ENCODE peak calls at places on chromosome 17, in five cellular contexts. One of them, this sample, is unnamed.

GRCh38 chr17:1228752-1229353 is 41.4 kb upstream of the BHLHA9 start:
- DNase-seq in foreskin melanocyte: no peak
- DNase-seq in H4: no peak
- DNase-seq in NCI-H345: no peak
- DNase-seq in stimulated activated CD4-positive, alpha-beta T cell treated with anti-CD3 and anti-CD28 coated beads, Interleukin-4, amount 100 ng/mL, for 24 hours: no peak
- DNase-seq in this sample: no peak

GRCh38 chr17:16214190-16215001 is 938 bp downstream of the NCOR1 start:
- DNase-seq in stimulated activated CD4-positive, alpha-beta T cell treated with anti-CD3 and anti-CD28 coated beads, Interleukin-4, amount 100 ng/mL, for 24 hours: no peak
- DNase-seq in foreskin melanocyte: no peak
- DNase-seq in NCI-H345: no peak
- DNase-seq in H4: no peak
- DNase-seq in this sample: no peak

GRCh38 chr17:66423436-66423922 is 121.1 kb downstream of the PRKCA start:
- DNase-seq in foreskin melanocyte: no peak
- DNase-seq in NCI-H345: no peak
- DNase-seq in stimulated activated CD4-positive, alpha-beta T cell treated with anti-CD3 and anti-CD28 coated beads, Interleukin-4, amount 100 ng/mL, for 24 hours: no peak
- DNase-seq in H4: no peak
- DNase-seq in this sample: no peak

GRCh38 chr17:33647976-33648375 is 354.9 kb upstream of the ASIC2 start:
- DNase-seq in NCI-H345: no peak
- DNase-seq in H4: no peak
- DNase-seq in stimulated activated CD4-positive, alpha-beta T cell treated with anti-CD3 and anti-CD28 coated beads, Interleukin-4, amount 100 ng/mL, for 24 hours: no peak
- DNase-seq in foreskin melanocyte: no peak
- DNase-seq in this sample: no peak

GRCh38 chr17:3738562-3739295 is 15.0 kb downstream of the HASPIN start:
- DNase-seq in foreskin melanocyte: peak
- DNase-seq in NCI-H345: peak
- DNase-seq in H4: no peak
- DNase-seq in stimulated activated CD4-positive, alpha-beta T cell treated with anti-CD3 and anti-CD28 coated beads, Interleukin-4, amount 100 ng/mL, for 24 hours: peak
- DNase-seq in this sample: peak

GRCh38 chr17:41734139-41734948 is at the start of gene HAP1:
- DNase-seq in H4: no peak
- DNase-seq in foreskin melanocyte: no peak
- DNase-seq in stimulated activated CD4-positive, alpha-beta T cell treated with anti-CD3 and anti-CD28 coated beads, Interleukin-4, amount 100 ng/mL, for 24 hours: no peak
- DNase-seq in NCI-H345: no peak
- DNase-seq in this sample: no peak

GRCh38 chr17:1882836-1883235 is 53.0 kb downstream of the RPA1 start:
- DNase-seq in H4: peak
- DNase-seq in stimulated activated CD4-positive, alpha-beta T cell treated with anti-CD3 and anti-CD28 coated beads, Interleukin-4, amount 100 ng/mL, for 24 hours: peak
- DNase-seq in NCI-H345: peak
- DNase-seq in foreskin melanocyte: peak
- DNase-seq in this sample: peak

GRCh38 chr17:81231121-81231645 is 7.7 kb downstream of the TEPSIN start:
- DNase-seq in NCI-H345: no peak
- DNase-seq in foreskin melanocyte: no peak
- DNase-seq in H4: no peak
- DNase-seq in stimulated activated CD4-positive, alpha-beta T cell treated with anti-CD3 and anti-CD28 coated beads, Interleukin-4, amount 100 ng/mL, for 24 hours: no peak
- DNase-seq in this sample: no peak

GRCh38 chr17:69592692-69593350 is 178.3 kb downstream of the MAP2K6 start:
- DNase-seq in stimulated activated CD4-positive, alpha-beta T cell treated with anti-CD3 and anti-CD28 coated beads, Interleukin-4, amount 100 ng/mL, for 24 hours: no peak
- DNase-seq in NCI-H345: no peak
- DNase-seq in foreskin melanocyte: no peak
- DNase-seq in H4: no peak
- DNase-seq in this sample: no peak

GRCh38 chr17:43456661-43457361 is 27.0 kb upstream of the DHX8 start:
- DNase-seq in H4: peak
- DNase-seq in stimulated activated CD4-positive, alpha-beta T cell treated with anti-CD3 and anti-CD28 coated beads, Interleukin-4, amount 100 ng/mL, for 24 hours: no peak
- DNase-seq in foreskin melanocyte: no peak
- DNase-seq in NCI-H345: no peak
- DNase-seq in this sample: no peak

GRCh38 chr17:78460951-78461944 is 82.8 kb downstream of the PGS1 start:
- DNase-seq in NCI-H345: no peak
- DNase-seq in H4: no peak
- DNase-seq in foreskin melanocyte: no peak
- DNase-seq in stimulated activated CD4-positive, alpha-beta T cell treated with anti-CD3 and anti-CD28 coated beads, Interleukin-4, amount 100 ng/mL, for 24 hours: no peak
- DNase-seq in this sample: no peak

GRCh38 chr17:68854509-68854908 is 100.7 kb downstream of the ABCA8 start:
- DNase-seq in foreskin melanocyte: no peak
- DNase-seq in H4: no peak
- DNase-seq in NCI-H345: no peak
- DNase-seq in stimulated activated CD4-positive, alpha-beta T cell treated with anti-CD3 and anti-CD28 coated beads, Interleukin-4, amount 100 ng/mL, for 24 hours: no peak
- DNase-seq in this sample: no peak

GRCh38 chr17:67151717-67152116 is 93.3 kb downstream of the HELZ start:
- DNase-seq in stimulated activated CD4-positive, alpha-beta T cell treated with anti-CD3 and anti-CD28 coated beads, Interleukin-4, amount 100 ng/mL, for 24 hours: no peak
- DNase-seq in foreskin melanocyte: peak
- DNase-seq in NCI-H345: no peak
- DNase-seq in H4: no peak
- DNase-seq in this sample: no peak

GRCh38 chr17:64399071-64399766 is 8.6 kb upstream of the PECAM1 start:
- DNase-seq in stimulated activated CD4-positive, alpha-beta T cell treated with anti-CD3 and anti-CD28 coated beads, Interleukin-4, amount 100 ng/mL, for 24 hours: no peak
- DNase-seq in foreskin melanocyte: no peak
- DNase-seq in NCI-H345: no peak
- DNase-seq in H4: peak
- DNase-seq in this sample: no peak

GRCh38 chr17:74455025-74455585 is 11.3 kb upstream of the CD300A start:
- DNase-seq in foreskin melanocyte: no peak
- DNase-seq in NCI-H345: no peak
- DNase-seq in stimulated activated CD4-positive, alpha-beta T cell treated with anti-CD3 and anti-CD28 coated beads, Interleukin-4, amount 100 ng/mL, for 24 hours: no peak
- DNase-seq in H4: no peak
- DNase-seq in this sample: no peak

GRCh38 chr17:40672654-40673053 is 7.7 kb upstream of the KRT222 start:
- DNase-seq in H4: no peak
- DNase-seq in stimulated activated CD4-positive, alpha-beta T cell treated with anti-CD3 and anti-CD28 coated beads, Interleukin-4, amount 100 ng/mL, for 24 hours: no peak
- DNase-seq in NCI-H345: no peak
- DNase-seq in foreskin melanocyte: no peak
- DNase-seq in this sample: no peak

GRCh38 chr17:12977008-12977751 is 40.6 kb downstream of the ELAC2 start:
- DNase-seq in foreskin melanocyte: no peak
- DNase-seq in H4: peak
- DNase-seq in NCI-H345: no peak
- DNase-seq in stimulated activated CD4-positive, alpha-beta T cell treated with anti-CD3 and anti-CD28 coated beads, Interleukin-4, amount 100 ng/mL, for 24 hours: no peak
- DNase-seq in this sample: no peak

GRCh38 chr17:30391534-30391933 is 12.8 kb downstream of the CPD start:
- DNase-seq in stimulated activated CD4-positive, alpha-beta T cell treated with anti-CD3 and anti-CD28 coated beads, Interleukin-4, amount 100 ng/mL, for 24 hours: no peak
- DNase-seq in NCI-H345: no peak
- DNase-seq in H4: no peak
- DNase-seq in foreskin melanocyte: no peak
- DNase-seq in this sample: no peak

GRCh38 chr17:35612924-35613521 is 25.9 kb downstream of the AP2B1 start:
- DNase-seq in stimulated activated CD4-positive, alpha-beta T cell treated with anti-CD3 and anti-CD28 coated beads, Interleukin-4, amount 100 ng/mL, for 24 hours: peak
- DNase-seq in foreskin melanocyte: peak
- DNase-seq in NCI-H345: peak
- DNase-seq in H4: peak
- DNase-seq in this sample: peak

GRCh38 chr17:43399839-43400328 is 1.1 kb downstream of the ARL4D start:
- DNase-seq in H4: no peak
- DNase-seq in NCI-H345: no peak
- DNase-seq in foreskin melanocyte: no peak
- DNase-seq in stimulated activated CD4-positive, alpha-beta T cell treated with anti-CD3 and anti-CD28 coated beads, Interleukin-4, amount 100 ng/mL, for 24 hours: no peak
- DNase-seq in this sample: no peak

GRCh38 chr17:61410100-61410551 is 10.5 kb downstream of the TBX2 start:
- DNase-seq in NCI-H345: no peak
- DNase-seq in foreskin melanocyte: no peak
- DNase-seq in stimulated activated CD4-positive, alpha-beta T cell treated with anti-CD3 and anti-CD28 coated beads, Interleukin-4, amount 100 ng/mL, for 24 hours: no peak
- DNase-seq in H4: no peak
- DNase-seq in this sample: no peak

GRCh38 chr17:27572665-27573064 is 58.3 kb upstream of the LGALS9 start:
- DNase-seq in H4: no peak
- DNase-seq in NCI-H345: no peak
- DNase-seq in stimulated activated CD4-positive, alpha-beta T cell treated with anti-CD3 and anti-CD28 coated beads, Interleukin-4, amount 100 ng/mL, for 24 hours: peak
- DNase-seq in foreskin melanocyte: no peak
- DNase-seq in this sample: peak

GRCh38 chr17:74340470-74341023 is 14.5 kb downstream of the KIF19 start:
- DNase-seq in H4: no peak
- DNase-seq in NCI-H345: peak
- DNase-seq in foreskin melanocyte: no peak
- DNase-seq in stimulated activated CD4-positive, alpha-beta T cell treated with anti-CD3 and anti-CD28 coated beads, Interleukin-4, amount 100 ng/mL, for 24 hours: no peak
- DNase-seq in this sample: no peak

GRCh38 chr17:6047966-6048365 is 22.2 kb upstream of the WSCD1 start:
- DNase-seq in stimulated activated CD4-positive, alpha-beta T cell treated with anti-CD3 and anti-CD28 coated beads, Interleukin-4, amount 100 ng/mL, for 24 hours: no peak
- DNase-seq in NCI-H345: no peak
- DNase-seq in foreskin melanocyte: no peak
- DNase-seq in H4: no peak
- DNase-seq in this sample: no peak